ENCODE peak calls at places on chromosomes 16 and 17, in eight cellular contexts. One of them, this sample, is unnamed.

GRCh38 chr16:30903596-30903995 is 7.2 kb downstream of the CTF1 start:
- DNase-seq in MCF 10A: no peak
- DNase-seq in AG04450: no peak
- DNase-seq in H7: peak
- DNase-seq in iPS-NIHi11: no peak
- DNase-seq in NCI-H524: no peak
- DNase-seq in SHP77: no peak
- DNase-seq in effector CD4-positive, alpha-beta T cell: no peak
- DNase-seq in this sample: no peak

GRCh38 chr17:27532269-27533067 is 76.2 kb downstream of the KSR1 start:
- DNase-seq in MCF 10A: peak
- DNase-seq in AG04450: peak
- DNase-seq in H7: no peak
- DNase-seq in iPS-NIHi11: no peak
- DNase-seq in NCI-H524: no peak
- DNase-seq in SHP77: no peak
- DNase-seq in effector CD4-positive, alpha-beta T cell: no peak
- DNase-seq in this sample: no peak

GRCh38 chr17:48012151-48012520 is 25.5 kb downstream of the COPZ2 start:
- DNase-seq in MCF 10A: no peak
- DNase-seq in AG04450: no peak
- DNase-seq in H7: peak
- DNase-seq in iPS-NIHi11: peak
- DNase-seq in NCI-H524: peak
- DNase-seq in SHP77: peak
- DNase-seq in effector CD4-positive, alpha-beta T cell: peak
- DNase-seq in this sample: peak

GRCh38 chr16:53043986-53044571 is 8.6 kb downstream of the CHD9NB start:
- DNase-seq in MCF 10A: no peak
- DNase-seq in AG04450: no peak
- DNase-seq in H7: peak
- DNase-seq in iPS-NIHi11: peak
- DNase-seq in NCI-H524: peak
- DNase-seq in SHP77: no peak
- DNase-seq in effector CD4-positive, alpha-beta T cell: no peak
- DNase-seq in this sample: peak

GRCh38 chr17:41404024-41404651 is 6.7 kb upstream of the KRT31 start:
- DNase-seq in MCF 10A: peak
- DNase-seq in AG04450: peak
- DNase-seq in H7: no peak
- DNase-seq in iPS-NIHi11: no peak
- DNase-seq in NCI-H524: no peak
- DNase-seq in SHP77: no peak
- DNase-seq in effector CD4-positive, alpha-beta T cell: no peak
- DNase-seq in this sample: no peak

GRCh38 chr17:42514279-42514678 is 21.8 kb upstream of the NAGLU start:
- DNase-seq in MCF 10A: no peak
- DNase-seq in AG04450: no peak
- DNase-seq in H7: peak
- DNase-seq in iPS-NIHi11: no peak
- DNase-seq in NCI-H524: no peak
- DNase-seq in SHP77: no peak
- DNase-seq in effector CD4-positive, alpha-beta T cell: no peak
- DNase-seq in this sample: no peak

GRCh38 chr17:16486373-16487250 is 5.4 kb downstream of the LRRC75A start:
- DNase-seq in MCF 10A: peak
- DNase-seq in AG04450: no peak
- DNase-seq in H7: peak
- DNase-seq in iPS-NIHi11: peak
- DNase-seq in NCI-H524: no peak
- DNase-seq in SHP77: peak
- DNase-seq in effector CD4-positive, alpha-beta T cell: no peak
- DNase-seq in this sample: peak

GRCh38 chr16:30748634-30749445 is 615 bp downstream of the PHKG2 start:
- DNase-seq in MCF 10A: peak
- DNase-seq in AG04450: no peak
- DNase-seq in H7: no peak
- DNase-seq in iPS-NIHi11: peak
- DNase-seq in NCI-H524: peak
- DNase-seq in SHP77: no peak
- DNase-seq in effector CD4-positive, alpha-beta T cell: no peak
- DNase-seq in this sample: peak

GRCh38 chr17:73401911-73402310 is 90.1 kb upstream of the CDC42EP4 start:
- DNase-seq in MCF 10A: no peak
- DNase-seq in AG04450: no peak
- DNase-seq in H7: peak
- DNase-seq in iPS-NIHi11: peak
- DNase-seq in NCI-H524: peak
- DNase-seq in SHP77: no peak
- DNase-seq in effector CD4-positive, alpha-beta T cell: no peak
- DNase-seq in this sample: peak

GRCh38 chr16:57258226-57258909 is 13.3 kb downstream of the ARL2BP start:
- DNase-seq in MCF 10A: no peak
- DNase-seq in AG04450: no peak
- DNase-seq in H7: no peak
- DNase-seq in iPS-NIHi11: no peak
- DNase-seq in NCI-H524: no peak
- DNase-seq in SHP77: no peak
- DNase-seq in effector CD4-positive, alpha-beta T cell: no peak
- DNase-seq in this sample: no peak

GRCh38 chr16:71927383-71927782 is 32.1 kb downstream of the IST1 start:
- DNase-seq in MCF 10A: peak
- DNase-seq in AG04450: peak
- DNase-seq in H7: no peak
- DNase-seq in iPS-NIHi11: no peak
- DNase-seq in NCI-H524: no peak
- DNase-seq in SHP77: no peak
- DNase-seq in effector CD4-positive, alpha-beta T cell: no peak
- DNase-seq in this sample: no peak

GRCh38 chr16:64627288-64627687 is 494.6 kb downstream of the CDH11 start:
- DNase-seq in MCF 10A: peak
- DNase-seq in AG04450: no peak
- DNase-seq in H7: peak
- DNase-seq in iPS-NIHi11: peak
- DNase-seq in NCI-H524: peak
- DNase-seq in SHP77: no peak
- DNase-seq in effector CD4-positive, alpha-beta T cell: no peak
- DNase-seq in this sample: peak

GRCh38 chr17:8162232-8162996 is at the start of gene VAMP2:
- DNase-seq in MCF 10A: peak
- DNase-seq in AG04450: no peak
- DNase-seq in H7: peak
- DNase-seq in iPS-NIHi11: no peak
- DNase-seq in NCI-H524: no peak
- DNase-seq in SHP77: peak
- DNase-seq in effector CD4-positive, alpha-beta T cell: peak
- DNase-seq in this sample: peak

GRCh38 chr16:30184430-30185140 is 1.2 kb downstream of the CORO1A start:
- DNase-seq in MCF 10A: peak
- DNase-seq in AG04450: no peak
- DNase-seq in H7: peak
- DNase-seq in iPS-NIHi11: no peak
- DNase-seq in NCI-H524: no peak
- DNase-seq in SHP77: peak
- DNase-seq in effector CD4-positive, alpha-beta T cell: peak
- DNase-seq in this sample: no peak

GRCh38 chr17:42387663-42388380 is 420 bp downstream of the STAT3 start:
- DNase-seq in MCF 10A: peak
- DNase-seq in AG04450: no peak
- DNase-seq in H7: peak
- DNase-seq in iPS-NIHi11: peak
- DNase-seq in NCI-H524: peak
- DNase-seq in SHP77: no peak
- DNase-seq in effector CD4-positive, alpha-beta T cell: peak
- DNase-seq in this sample: peak

GRCh38 chr17:80968602-80969029 is 23.0 kb upstream of the CHMP6 start:
- DNase-seq in MCF 10A: no peak
- DNase-seq in AG04450: no peak
- DNase-seq in H7: peak
- DNase-seq in iPS-NIHi11: no peak
- DNase-seq in NCI-H524: peak
- DNase-seq in SHP77: peak
- DNase-seq in effector CD4-positive, alpha-beta T cell: no peak
- DNase-seq in this sample: no peak

GRCh38 chr17:17419166-17419565 is 57.6 kb upstream of the MED9 start:
- DNase-seq in MCF 10A: no peak
- DNase-seq in AG04450: no peak
- DNase-seq in H7: no peak
- DNase-seq in iPS-NIHi11: no peak
- DNase-seq in NCI-H524: no peak
- DNase-seq in SHP77: no peak
- DNase-seq in effector CD4-positive, alpha-beta T cell: no peak
- DNase-seq in this sample: no peak

GRCh38 chr17:66445229-66445628 is 142.8 kb downstream of the PRKCA start:
- DNase-seq in MCF 10A: no peak
- DNase-seq in AG04450: no peak
- DNase-seq in H7: no peak
- DNase-seq in iPS-NIHi11: no peak
- DNase-seq in NCI-H524: no peak
- DNase-seq in SHP77: no peak
- DNase-seq in effector CD4-positive, alpha-beta T cell: no peak
- DNase-seq in this sample: no peak

GRCh38 chr17:42132941-42133340 is 10.3 kb downstream of the HSPB9 start:
- DNase-seq in MCF 10A: no peak
- DNase-seq in AG04450: no peak
- DNase-seq in H7: no peak
- DNase-seq in iPS-NIHi11: peak
- DNase-seq in NCI-H524: no peak
- DNase-seq in SHP77: no peak
- DNase-seq in effector CD4-positive, alpha-beta T cell: no peak
- DNase-seq in this sample: no peak

GRCh38 chr16:71883849-71884638 is at the start of gene ZNF821:
- DNase-seq in MCF 10A: peak
- DNase-seq in AG04450: no peak
- DNase-seq in H7: peak
- DNase-seq in iPS-NIHi11: peak
- DNase-seq in NCI-H524: peak
- DNase-seq in SHP77: peak
- DNase-seq in effector CD4-positive, alpha-beta T cell: peak
- DNase-seq in this sample: peak

GRCh38 chr17:28033972-28034714 is 8.3 kb upstream of the NLK start:
- DNase-seq in MCF 10A: peak
- DNase-seq in AG04450: peak
- DNase-seq in H7: no peak
- DNase-seq in iPS-NIHi11: no peak
- DNase-seq in NCI-H524: no peak
- DNase-seq in SHP77: no peak
- DNase-seq in effector CD4-positive, alpha-beta T cell: no peak
- DNase-seq in this sample: no peak

GRCh38 chr17:45905812-45906211 is 11.5 kb downstream of the MAPT start:
- DNase-seq in MCF 10A: no peak
- DNase-seq in AG04450: no peak
- DNase-seq in H7: no peak
- DNase-seq in iPS-NIHi11: no peak
- DNase-seq in NCI-H524: peak
- DNase-seq in SHP77: peak
- DNase-seq in effector CD4-positive, alpha-beta T cell: no peak
- DNase-seq in this sample: no peak

GRCh38 chr16:11896776-11897175 is 19.0 kb downstream of the GSPT1 start:
- DNase-seq in MCF 10A: peak
- DNase-seq in AG04450: peak
- DNase-seq in H7: no peak
- DNase-seq in iPS-NIHi11: no peak
- DNase-seq in NCI-H524: no peak
- DNase-seq in SHP77: no peak
- DNase-seq in effector CD4-positive, alpha-beta T cell: no peak
- DNase-seq in this sample: no peak